ENCODE peak calls at places on chromosomes 16 and 17, in seven cellular contexts. P is right atrium auricular region, C is neural crest cell, K is LNCaP clone FGC, Y is HFFc6, A is WTC11, S is endothelial cell. Z is an unnamed sample.
A peak's percentile ranks its signal among the peaks of the same experiment; 100 is the strongest.

GRCh38 chr16:5965321-5965720 is 867.7 kb upstream of the EEF2KMT start:
- DNase-seq in Y (no peak), K (no peak), C (no peak), A (no peak), S (no peak), P (no peak), Z (no peak)

GRCh38 chr17:5485270-5486205 is at the start of gene DERL2:
- DNase-seq in K (no peak), C (no peak), P (no peak), Y (peak; percentile 16), S (no peak), A (peak; percentile 44), Z (peak; percentile 44)

GRCh38 chr16:21638573-21638975 is 13.8 kb downstream of the IGSF6 start:
- DNase-seq in Y (peak; percentile 70), S (no peak), A (no peak), K (no peak), C (no peak), P (no peak), Z (peak; percentile 66)

GRCh38 chr17:46811978-46812583 is 6.4 kb downstream of the WNT3 start:
- DNase-seq in Y (peak; percentile 71), A (no peak), P (no peak), K (no peak), C (no peak), S (no peak), Z (peak; percentile 55)

GRCh38 chr17:77649717-77650211 is 308.7 kb upstream of the TNRC6C start:
- DNase-seq in C (no peak), Y (no peak), A (no peak), P (no peak), K (no peak), S (no peak), Z (no peak)

GRCh38 chr17:75151893-75152292 is 2.4 kb downstream of the JPT1 start:
- DNase-seq in Y (no peak), S (no peak), A (no peak), K (no peak), C (no peak), P (no peak), Z (peak; percentile 52)

GRCh38 chr17:36657763-36658490 is 56.5 kb downstream of the MRM1 start:
- DNase-seq in P (no peak), S (peak; percentile 26), A (peak; percentile 76), C (peak; percentile 23), K (no peak), Y (no peak), Z (no peak)

GRCh38 chr17:9003355-9004131 is 17.8 kb upstream of the NTN1 start:
- DNase-seq in S (peak; percentile 31), C (peak; percentile 53), P (no peak), Y (no peak), K (no peak), A (peak; percentile 55), Z (no peak)

GRCh38 chr17:63647065-63647725 is 25.0 kb downstream of the MAP3K3 start:
- DNase-seq in Y (peak; percentile 50), A (no peak), P (no peak), K (no peak), S (no peak), C (no peak), Z (peak; percentile 82)

GRCh38 chr17:72119280-72119962 is 1.4 kb upstream of the SOX9 start:
- DNase-seq in Y (no peak), S (no peak), A (no peak), P (no peak), K (no peak), C (no peak), Z (no peak)

GRCh38 chr17:286571-286970 is 66.0 kb downstream of the RPH3AL start:
- DNase-seq in S (no peak), A (no peak), Y (no peak), P (no peak), K (no peak), C (no peak), Z (no peak)

DNA sequence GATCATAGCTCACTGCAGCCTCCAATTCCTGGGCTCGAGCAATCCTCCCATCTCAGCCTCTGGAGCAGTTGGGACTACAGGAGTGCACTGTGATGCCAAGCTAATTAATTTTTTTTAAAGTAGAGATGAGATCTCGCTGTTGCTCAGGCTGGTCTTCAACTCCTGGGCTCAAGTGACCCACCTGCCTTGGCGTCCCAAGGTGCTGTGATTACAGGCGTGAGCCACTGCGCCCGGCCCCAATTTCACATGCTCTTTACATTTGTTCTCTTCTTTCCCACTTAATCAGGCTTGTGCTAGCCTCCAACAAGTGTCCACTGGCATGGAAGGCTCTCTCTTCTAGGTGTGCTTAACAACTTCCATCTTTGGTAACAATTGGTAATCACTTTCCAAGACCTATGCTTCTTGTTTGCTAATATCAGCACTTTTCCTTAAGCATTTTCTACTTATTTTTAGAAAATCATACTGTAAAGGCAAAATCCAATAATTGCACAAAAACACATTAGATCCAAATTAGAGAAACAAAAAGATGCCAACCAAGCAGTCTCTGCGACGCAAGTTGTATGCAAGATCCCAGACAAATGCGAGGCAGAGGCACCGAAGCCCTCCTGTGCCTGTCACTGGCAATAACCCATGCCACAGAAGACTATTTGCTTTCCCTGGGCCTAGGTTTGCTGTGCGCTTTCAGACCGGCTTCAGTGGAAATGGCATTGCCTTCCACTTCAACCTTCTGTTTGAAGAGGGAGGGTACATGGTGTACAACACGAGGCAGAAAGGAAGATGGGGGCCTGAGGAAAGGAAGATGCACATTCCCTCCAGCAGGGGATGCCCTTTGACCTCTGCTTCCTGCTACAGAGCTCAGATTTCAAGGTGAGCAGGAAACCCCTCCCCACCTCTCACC is 52.6 kb downstream of the NOS2 start:
- DNase-seq in A (peak; percentile 78), C (no peak), S (no peak), Y (no peak), P (peak; percentile 34), K (no peak), Z (no peak)
- TF ChIP-seq CTCF in A (peak; percentile 74), C (peak; percentile 49), S (peak; percentile 53), Y (peak; percentile 70), P (no peak), K (no peak), Z (peak; percentile 15)

GRCh38 chr16:3022208-3022696 is 1.5 kb downstream of the HCFC1R1 start:
- DNase-seq in A (peak; percentile 84), Y (peak; percentile 95), K (no peak), P (peak; percentile 97), C (no peak), S (peak; percentile 61), Z (peak; percentile 95)
- TF ChIP-seq CTCF in A (no peak), Y (no peak), K (no peak), P (no peak), C (no peak), S (no peak), Z (no peak)

GRCh38 chr17:82332669-82333278 is 792 bp downstream of the SECTM1 start:
- DNase-seq in S (no peak), A (no peak), P (peak; percentile 73), K (no peak), C (no peak), Y (peak; percentile 34), Z (peak; percentile 55)

GRCh38 chr17:82331345-82331939 is 2.1 kb downstream of the SECTM1 start:
- DNase-seq in P (no peak), S (no peak), K (no peak), A (no peak), C (no peak), Y (no peak), Z (no peak)

GRCh38 chr17:82334204-82334621 is 647 bp upstream of the SECTM1 start:
- DNase-seq in Y (no peak), C (no peak), A (no peak), S (no peak), P (no peak), K (no peak), Z (no peak)

GRCh38 chr17:82334622-82335394 is 1.2 kb upstream of the SECTM1 start:
- DNase-seq in S (no peak), K (no peak), P (no peak), Y (no peak), A (no peak), C (no peak), Z (peak; percentile 22)

GRCh38 chr17:82333279-82334171 is at the start of gene SECTM1:
- DNase-seq in Y (peak; percentile 51), A (peak; percentile 50), K (no peak), P (peak; percentile 65), C (no peak), S (no peak), Z (peak; percentile 23)
- TF ChIP-seq CTCF in Y (no peak), A (no peak), K (no peak), P (no peak), C (no peak), S (no peak), Z (no peak)

DNA sequence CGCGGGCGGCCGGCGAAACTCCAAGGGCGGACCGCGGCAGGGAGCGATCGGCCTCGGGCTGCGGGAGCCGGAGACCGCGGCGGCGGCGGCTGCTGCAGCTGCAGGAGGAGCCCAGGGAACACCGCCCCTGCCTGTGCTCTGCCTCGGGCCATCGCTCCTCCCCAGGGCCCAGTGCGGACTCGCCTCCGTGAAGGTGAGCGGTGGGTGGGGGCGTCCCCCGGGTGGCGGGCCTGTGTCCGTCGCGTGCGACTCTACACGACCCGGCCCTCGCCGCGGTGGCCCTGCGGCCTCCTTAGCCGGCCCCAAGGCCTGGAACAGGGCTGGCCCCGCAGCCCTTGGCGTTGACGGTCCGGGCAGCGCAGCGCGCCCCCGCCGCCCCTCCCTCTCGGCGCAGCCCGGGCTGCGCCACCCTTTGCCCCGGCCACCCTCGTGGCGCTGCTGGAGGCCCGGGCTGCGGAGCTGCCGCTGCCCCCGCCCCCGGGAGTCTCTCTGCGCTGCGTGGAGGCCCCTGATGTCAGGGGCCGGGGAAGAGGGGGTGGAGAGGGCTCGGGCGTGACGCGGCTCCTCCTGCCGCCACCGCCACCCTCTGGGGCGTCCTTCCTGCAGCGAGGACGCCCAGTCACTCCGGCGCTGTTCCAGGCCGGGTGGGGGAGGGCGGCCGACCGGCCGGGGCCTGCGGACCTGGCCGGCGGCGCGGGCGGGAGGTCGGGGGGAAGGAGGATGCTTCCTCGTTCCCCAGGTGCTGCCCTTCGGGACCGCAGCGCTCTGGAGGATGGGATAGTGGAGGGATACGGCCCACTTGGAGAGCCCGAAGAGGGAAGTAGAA is 485 bp downstream of the DYNLL2 start:
- DNase-seq in K (no peak), C (no peak), P (no peak), S (peak; percentile 44), Y (peak; percentile 39), A (no peak), Z (peak; percentile 43)
- TF ChIP-seq CTCF in K (peak; percentile 12), C (no peak), P (peak; percentile 17), S (no peak), Y (peak; percentile 8), A (no peak), Z (no peak)

DNA sequence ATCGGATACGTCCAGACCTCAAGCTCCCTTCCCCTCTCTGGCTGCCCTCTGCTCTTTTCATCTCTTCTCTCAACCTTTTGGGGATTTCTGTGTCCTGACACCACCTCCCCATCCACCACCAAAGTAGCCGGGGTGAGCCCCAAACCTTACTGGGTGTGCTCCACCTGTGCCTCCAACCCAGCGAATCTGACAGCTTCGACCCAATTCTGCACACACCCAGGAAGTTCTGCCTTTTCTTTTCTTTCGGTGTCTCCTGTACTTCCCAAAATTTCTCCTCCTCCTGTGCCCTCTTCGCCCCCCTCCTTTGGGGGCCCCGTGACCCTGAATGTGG is 562 bp downstream of the KCTD11 start:
- DNase-seq in Y (no peak), A (no peak), C (no peak), P (no peak), S (no peak), K (no peak), Z (no peak)
- TF ChIP-seq CTCF in Y (no peak), A (no peak), C (no peak), P (no peak), S (no peak), K (no peak), Z (no peak)

GRCh38 chr17:40443988-40444899 is 994 bp downstream of the IGFBP4 start:
- DNase-seq in P (no peak), S (no peak), K (no peak), A (no peak), C (no peak), Y (no peak), Z (peak; percentile 19)
- TF ChIP-seq CTCF in P (no peak), S (peak; percentile 15), K (no peak), A (no peak), C (no peak), Y (peak; percentile 15), Z (no peak)

Z was measured in IMR-90.